ENCODE peak calls at places on chromosomes 4 and X, in four cellular contexts. F is fibroblast of pulmonary artery, D is Right ventricle myocardium superior, C is DMS153. P is an unnamed sample.

GRCh38 chr4:35883108-35883507 is 361.2 kb downstream of the ARAP2 start:
- DNase-seq in F (no peak), D (no peak), C (no peak), P (no peak)

GRCh38 chr4:151227731-151228130 is 49.2 kb upstream of the PRSS48 start:
- DNase-seq in F (peak; percentile 97), D (peak; percentile 66), C (no peak), P (peak; percentile 87)

GRCh38 chr4:144450526-144450925 is 195.4 kb upstream of the HHIP start:
- DNase-seq in F (no peak), D (no peak), C (no peak), P (no peak)

GRCh38 chrX:94937491-94937890 is 1263.5 kb downstream of the FAM133A start:
- DNase-seq in F (no peak), D (no peak), C (no peak), P (no peak)

GRCh38 chr4:38132843-38133662 is 172.9 kb downstream of the PTTG2 start:
- DNase-seq in F (no peak), D (no peak), C (no peak), P (no peak)

GRCh38 chrX:41589634-41590270 is 99.0 kb upstream of the GPR34 start:
- DNase-seq in F (peak; percentile 35), D (no peak), C (no peak), P (peak; percentile 51)

GRCh38 chr4:152138451-152138850 is 377.6 kb upstream of the GATB start:
- DNase-seq in F (no peak), D (no peak), C (no peak), P (no peak)

GRCh38 chrX:2430265-2430825 is 70.4 kb downstream of the DHRSX start:
- DNase-seq in F (no peak), D (peak; percentile 57), C (no peak), P (no peak)

GRCh38 chr4:163330828-163331628 is 1.4 kb downstream of the NPY1R start:
- DNase-seq in F (no peak), D (no peak), C (no peak), P (no peak)

GRCh38 chr4:56684320-56684719 is 3.2 kb upstream of the HOPX start:
- DNase-seq in F (peak; percentile 31), D (no peak), C (no peak), P (no peak)

GRCh38 chr4:171650543-171650942 is 162.7 kb upstream of the GALNTL6 start:
- DNase-seq in F (no peak), D (no peak), C (no peak), P (no peak)